ENCODE peak calls at places on chromosomes 7 and 10, in six cellular contexts. O, S, U, L, Q and M are unnamed samples.

GRCh38 chr7:100894860-100895700 is 608 bp downstream of the ACHE start:
- DNase-seq in Q (no peak), O (peak), L (no peak), S (peak), U (peak), M (no peak)

GRCh38 chr7:30470163-30470770 is 8.3 kb downstream of the NOD1 start:
- DNase-seq in U (no peak), Q (no peak), L (peak), O (no peak), S (peak), M (no peak)

GRCh38 chr7:22726345-22726848 is 603 bp upstream of the IL6 start:
- DNase-seq in S (peak), L (peak), Q (peak), U (peak), O (peak), M (peak)

GRCh38 chr7:24401628-24402593 is 117.9 kb downstream of the NPY start:
- DNase-seq in S (no peak), Q (peak), O (peak), U (no peak), L (peak), M (no peak)

GRCh38 chr10:96719205-96719604 is 1.1 kb downstream of the PIK3AP1 start:
- DNase-seq in S (no peak), O (no peak), L (no peak), Q (no peak), U (no peak), M (no peak)

GRCh38 chr7:77940647-77941046 is 142.1 kb downstream of the PHTF2 start:
- DNase-seq in L (peak), U (no peak), O (peak), S (no peak), Q (peak), M (no peak)

GRCh38 chr10:133393401-133394063 is 425 bp upstream of the MTG1 start:
- DNase-seq in Q (no peak), O (no peak), L (no peak), U (no peak), S (no peak), M (no peak)

GRCh38 chr10:71219918-71220688 is 7.7 kb downstream of the UNC5B start:
- DNase-seq in U (no peak), S (no peak), Q (no peak), O (no peak), L (no peak), M (no peak)

GRCh38 chr7:20302866-20303265 is 27.8 kb upstream of the ITGB8 start:
- DNase-seq in U (no peak), Q (no peak), O (no peak), L (no peak), S (no peak), M (no peak)

GRCh38 chr7:6382797-6383196 is 65.0 kb downstream of the DAGLB start:
- DNase-seq in O (peak), U (no peak), S (no peak), Q (no peak), L (peak), M (no peak)
- H3K4me3 ChIP-seq in O (no peak), U (no peak), S (no peak), Q (no peak), L (no peak), M (no peak)

GRCh38 chr7:81960026-81960425 is 190.2 kb upstream of the HGF start:
- DNase-seq in O (no peak), S (no peak), L (peak), U (no peak), Q (no peak), M (no peak)

GRCh38 chr7:81957517-81957916 is 187.7 kb upstream of the HGF start:
- DNase-seq in U (no peak), S (no peak), L (no peak), Q (peak), O (no peak), M (no peak)

DNA sequence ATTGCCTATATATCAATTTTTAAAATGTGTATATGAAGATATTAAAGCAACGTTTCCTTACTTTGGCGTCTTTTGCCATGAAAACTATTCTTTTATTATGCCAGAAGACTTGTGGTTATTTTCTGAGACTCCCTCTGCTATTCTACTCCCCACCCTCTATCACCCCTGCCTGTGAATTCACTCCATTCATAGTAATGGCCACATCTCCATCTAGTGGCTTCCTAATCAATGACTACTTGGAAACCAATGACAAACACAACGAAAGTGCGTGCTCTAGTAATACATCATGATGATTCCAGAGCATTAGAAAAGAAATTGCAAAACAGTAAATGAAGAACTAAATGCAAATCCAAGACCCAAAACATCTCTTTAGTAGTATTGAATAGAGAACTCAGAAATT is 186.7 kb upstream of the HGF start:
- DNase-seq in Q (peak), L (peak), U (no peak), S (no peak), O (peak), M (peak)
- TF ChIP-seq CTCF in Q (peak), L (peak), U (peak), S (peak), O (peak), M (peak)

GRCh38 chr10:113058175-113058961 is 108.3 kb downstream of the TCF7L2 start:
- DNase-seq in S (no peak), U (no peak), L (peak), Q (no peak), O (no peak), M (no peak)

GRCh38 chr10:113059001-113059780 is 109.1 kb downstream of the TCF7L2 start:
- DNase-seq in L (peak), Q (no peak), O (no peak), U (peak), S (no peak), M (no peak)

GRCh38 chr10:113060221-113061053 is 110.4 kb downstream of the TCF7L2 start:
- DNase-seq in Q (no peak), L (no peak), O (peak), S (peak), U (no peak), M (no peak)

GRCh38 chr10:113062977-113063967 is 113.2 kb downstream of the TCF7L2 start:
- DNase-seq in U (no peak), S (no peak), O (no peak), L (no peak), Q (no peak), M (no peak)

DNA sequence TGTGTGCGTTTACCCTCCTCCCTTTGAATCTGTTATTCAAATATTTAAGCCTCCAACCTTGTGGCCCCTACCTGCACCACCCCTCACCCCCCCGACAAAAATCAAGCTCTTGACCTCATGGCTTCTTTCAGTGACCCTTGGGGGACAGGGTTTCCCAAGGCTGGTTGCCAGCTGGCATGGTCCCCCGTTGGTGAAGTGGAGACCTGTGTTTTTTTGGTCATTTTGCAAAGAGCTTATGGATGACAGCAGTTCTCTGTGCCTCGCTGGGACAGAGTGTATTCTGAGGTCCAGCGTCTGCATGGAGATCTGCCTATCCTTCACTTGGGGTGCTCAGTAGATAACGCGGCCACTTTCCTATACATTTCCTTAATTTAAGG is 111.0 kb downstream of the TCF7L2 start:
- DNase-seq in O (no peak), L (no peak), U (no peak), Q (no peak), S (no peak), M (no peak)
- H3K4me3 ChIP-seq in O (no peak), L (no peak), U (no peak), Q (no peak), S (peak), M (no peak)

GRCh38 chr10:26700884-26701630 is 3.6 kb downstream of the PDSS1 start:
- DNase-seq in L (no peak), O (no peak), U (no peak), S (no peak), Q (no peak), M (no peak)
- TF ChIP-seq CTCF in L (no peak), O (no peak), U (no peak), S (no peak), Q (no peak), M (no peak)

GRCh38 chr7:975702-976473 is 539 bp upstream of the COX19 start:
- DNase-seq in O (no peak), L (no peak), U (no peak), S (no peak), Q (no peak), M (no peak)
- H3K4me3 ChIP-seq in O (no peak), L (peak), U (peak), S (peak), Q (peak), M (peak)